ENCODE peak calls at places on chromosomes 12 and 14, in five cellular contexts. One of them, this sample, is unnamed.

GRCh38 chr12:71904629-71905028 is 34.0 kb upstream of the TPH2 start:
- DNase-seq in germinal center: no peak
- DNase-seq in amniotic stem cell: no peak
- DNase-seq in NCI-H2081: no peak
- DNase-seq in GM23248: no peak
- DNase-seq in this sample: no peak

GRCh38 chr12:1836854-1837411 is 16.6 kb downstream of the LRTM2 start:
- DNase-seq in germinal center: no peak
- DNase-seq in amniotic stem cell: no peak
- DNase-seq in NCI-H2081: no peak
- DNase-seq in GM23248: no peak
- DNase-seq in this sample: no peak

GRCh38 chr14:44530482-44530881 is 23.4 kb upstream of the FSCB start:
- DNase-seq in germinal center: no peak
- DNase-seq in amniotic stem cell: no peak
- DNase-seq in NCI-H2081: no peak
- DNase-seq in GM23248: no peak
- DNase-seq in this sample: no peak

GRCh38 chr14:26577711-26578110 is 20.1 kb downstream of the NOVA1 start:
- DNase-seq in germinal center: no peak
- DNase-seq in amniotic stem cell: no peak
- DNase-seq in NCI-H2081: no peak
- DNase-seq in GM23248: no peak
- DNase-seq in this sample: no peak

GRCh38 chr12:586318-587071 is 76.8 kb downstream of the NINJ2 start:
- DNase-seq in germinal center: no peak
- DNase-seq in amniotic stem cell: no peak
- DNase-seq in NCI-H2081: no peak
- DNase-seq in GM23248: no peak
- DNase-seq in this sample: no peak

GRCh38 chr12:53219956-53220856 is 11.8 kb downstream of the RARG start:
- DNase-seq in germinal center: peak; percentile 78
- DNase-seq in amniotic stem cell: peak; percentile 54
- DNase-seq in NCI-H2081: peak; percentile 17
- DNase-seq in GM23248: peak; percentile 97
- DNase-seq in this sample: peak; percentile 69

GRCh38 chr12:6775775-6776174 is 3.5 kb downstream of the LAG3 start:
- DNase-seq in germinal center: no peak
- DNase-seq in amniotic stem cell: no peak
- DNase-seq in NCI-H2081: no peak
- DNase-seq in GM23248: no peak
- DNase-seq in this sample: no peak

GRCh38 chr12:40310201-40310600 is 85.4 kb downstream of the LRRK2 start:
- DNase-seq in germinal center: no peak
- DNase-seq in amniotic stem cell: no peak
- DNase-seq in NCI-H2081: no peak
- DNase-seq in GM23248: no peak
- DNase-seq in this sample: no peak

GRCh38 chr14:38208825-38209562 is 1.3 kb downstream of the SSTR1 start:
- DNase-seq in germinal center: peak; percentile 13
- DNase-seq in amniotic stem cell: no peak
- DNase-seq in NCI-H2081: peak; percentile 60
- DNase-seq in GM23248: peak; percentile 90
- DNase-seq in this sample: no peak

GRCh38 chr12:119154435-119154818 is 24.3 kb upstream of the HSPB8 start:
- DNase-seq in germinal center: no peak
- DNase-seq in amniotic stem cell: no peak
- DNase-seq in NCI-H2081: no peak
- DNase-seq in GM23248: peak; percentile 27
- DNase-seq in this sample: no peak

GRCh38 chr12:111819191-111820158 is 22.6 kb upstream of the MAPKAPK5 start:
- DNase-seq in germinal center: no peak
- DNase-seq in amniotic stem cell: no peak
- DNase-seq in NCI-H2081: peak; percentile 33
- DNase-seq in GM23248: no peak
- DNase-seq in this sample: no peak

GRCh38 chr12:131137836-131138637 is 184.3 kb downstream of the ADGRD1 start:
- DNase-seq in germinal center: no peak
- DNase-seq in amniotic stem cell: no peak
- DNase-seq in NCI-H2081: no peak
- DNase-seq in GM23248: peak; percentile 47
- DNase-seq in this sample: no peak

GRCh38 chr12:67331828-67332227 is 62.7 kb downstream of the CAND1 start:
- DNase-seq in germinal center: no peak
- DNase-seq in amniotic stem cell: no peak
- DNase-seq in NCI-H2081: no peak
- DNase-seq in GM23248: no peak
- DNase-seq in this sample: no peak

GRCh38 chr12:65656904-65657351 is 167.4 kb upstream of the HMGA2 start:
- DNase-seq in germinal center: no peak
- DNase-seq in amniotic stem cell: peak; percentile 89
- DNase-seq in NCI-H2081: no peak
- DNase-seq in GM23248: peak; percentile 96
- DNase-seq in this sample: no peak

GRCh38 chr12:25107920-25108319 is 87.0 kb downstream of the DNAI7 start:
- DNase-seq in germinal center: no peak
- DNase-seq in amniotic stem cell: no peak
- DNase-seq in NCI-H2081: no peak
- DNase-seq in GM23248: no peak
- DNase-seq in this sample: no peak

GRCh38 chr14:46401066-46401465 is 250.5 kb downstream of the RPL10L start:
- DNase-seq in germinal center: no peak
- DNase-seq in amniotic stem cell: no peak
- DNase-seq in NCI-H2081: no peak
- DNase-seq in GM23248: no peak
- DNase-seq in this sample: no peak

GRCh38 chr14:106831322-106831720 is 1304.9 kb downstream of the TMEM121 start:
- DNase-seq in germinal center: peak; percentile 62
- DNase-seq in amniotic stem cell: no peak
- DNase-seq in NCI-H2081: no peak
- DNase-seq in GM23248: no peak
- DNase-seq in this sample: peak; percentile 35

This sample was measured in T-helper 9 cell.